ENCODE peak calls at places on chromosomes 6 and 20, in nine cellular contexts. V is K562, H is MM.1S, M is mammary epithelial cell, N is fibroblast of lung, T is PC-3, D is HepG2, R is A673, A is GM23338. E is an unnamed sample.

GRCh38 chr20:32572271-32572968 is 12.7 kb downstream of the NOL4L start:
- DNase-seq in V (no peak), H (no peak), M (no peak), N (no peak), T (no peak), D (no peak), R (no peak), A (no peak), E (no peak)

GRCh38 chr6:160139420-160139851 is 17.8 kb downstream of the SLC22A1 start:
- DNase-seq in V (no peak), H (no peak), M (peak; percentile 72), N (peak; percentile 85), T (peak; percentile 81), D (no peak), R (peak; percentile 11), A (no peak), E (no peak)

GRCh38 chr6:96410467-96410866 is 111.1 kb upstream of the UFL1 start:
- DNase-seq in V (no peak), H (no peak), M (no peak), N (no peak), T (no peak), D (no peak), R (no peak), A (no peak), E (no peak)

GRCh38 chr6:4313044-4313686 is 177.8 kb upstream of the ECI2 start:
- DNase-seq in V (no peak), H (no peak), M (peak; percentile 95), N (peak; percentile 88), T (peak; percentile 98), D (no peak), R (peak; percentile 80), A (peak; percentile 71), E (peak; percentile 95)

GRCh38 chr6:89952696-89953095 is 58.4 kb downstream of the GJA10 start:
- DNase-seq in V (no peak), H (peak; percentile 79), M (peak; percentile 86), N (peak; percentile 45), T (peak; percentile 92), D (no peak), R (no peak), A (no peak), E (no peak)

GRCh38 chr6:88263591-88263990 is 97.4 kb upstream of the CNR1 start:
- DNase-seq in V (no peak), H (no peak), M (no peak), N (no peak), T (no peak), D (no peak), R (no peak), A (peak; percentile 6), E (no peak)

GRCh38 chr6:159535629-159536028 is 157.4 kb downstream of the SOD2 start:
- DNase-seq in V (no peak), H (no peak), M (no peak), N (no peak), T (no peak), D (no peak), R (no peak), A (no peak), E (no peak)

GRCh38 chr6:21900730-21901129 is 307.2 kb downstream of the SOX4 start:
- DNase-seq in V (no peak), H (no peak), M (peak; percentile 66), N (peak; percentile 53), T (peak; percentile 89), D (no peak), R (no peak), A (no peak), E (peak; percentile 57)

GRCh38 chr20:6697228-6697972 is 70.1 kb upstream of the BMP2 start:
- DNase-seq in V (no peak), H (no peak), M (no peak), N (no peak), T (no peak), D (peak; percentile 39), R (no peak), A (no peak), E (no peak)

GRCh38 chr6:169884158-169884557 is 132.7 kb downstream of the ERMARD start:
- DNase-seq in V (no peak), H (no peak), M (no peak), N (no peak), T (no peak), D (no peak), R (no peak), A (no peak), E (no peak)

GRCh38 chr20:52279667-52280180 is 88.1 kb upstream of the ZFP64 start:
- DNase-seq in V (no peak), H (no peak), M (no peak), N (peak; percentile 85), T (no peak), D (no peak), R (peak; percentile 41), A (no peak), E (no peak)

GRCh38 chr20:23367770-23368169 is 5.8 kb downstream of the GZF1 start:
- DNase-seq in V (no peak), H (no peak), M (peak; percentile 67), N (no peak), T (peak; percentile 78), D (no peak), R (no peak), A (no peak), E (no peak)

GRCh38 chr6:29815118-29815750 is 12.4 kb upstream of the HLA-G start:
- DNase-seq in V (peak; percentile 32), H (no peak), M (no peak), N (no peak), T (no peak), D (no peak), R (no peak), A (no peak), E (no peak)

GRCh38 chr6:29814379-29815117 is 13.1 kb upstream of the HLA-G start:
- DNase-seq in V (no peak), H (no peak), M (no peak), N (no peak), T (no peak), D (no peak), R (no peak), A (no peak), E (no peak)

GRCh38 chr6:29813809-29814208 is 13.8 kb upstream of the HLA-G start:
- DNase-seq in V (peak; percentile 55), H (no peak), M (peak; percentile 86), N (no peak), T (peak; percentile 68), D (peak; percentile 17), R (no peak), A (no peak), E (no peak)

GRCh38 chr6:29818892-29819291 is 8.7 kb upstream of the HLA-G start:
- DNase-seq in V (no peak), H (no peak), M (no peak), N (no peak), T (no peak), D (no peak), R (no peak), A (no peak), E (no peak)

DNA sequence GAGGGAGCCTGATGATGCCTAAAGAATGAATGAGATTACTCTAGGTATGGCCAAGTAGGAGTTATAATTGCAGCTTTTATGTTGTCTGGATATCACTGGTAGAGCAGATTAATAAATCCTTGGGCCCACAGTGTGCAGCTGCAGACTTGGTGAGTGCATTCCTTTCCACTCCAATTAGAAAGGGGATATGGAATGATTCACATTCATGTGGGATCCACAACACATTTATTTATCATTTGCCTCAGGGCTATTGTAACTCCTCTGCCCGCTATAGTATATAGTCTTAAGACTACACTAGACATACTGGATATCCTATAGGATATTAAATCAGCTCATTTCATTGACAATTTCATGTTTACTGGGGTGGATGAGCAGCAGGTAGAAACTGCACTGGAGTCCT is 11.6 kb upstream of the HLA-G start:
- DNase-seq in V (no peak), H (no peak), M (peak; percentile 42), N (no peak), T (peak; percentile 17), D (no peak), R (no peak), A (no peak), E (no peak)
- TF ChIP-seq EZH2 in V (no peak), H (no peak), M (no peak), N (no peak), T (no peak), D (no peak), R (no peak), A (no peak), E (no peak)

GRCh38 chr6:29011276-29011734 is 6.2 kb upstream of the ZNF311 start:
- DNase-seq in V (peak; percentile 84), H (peak; percentile 36), M (peak; percentile 53), N (peak; percentile 67), T (peak; percentile 53), D (no peak), R (peak; percentile 70), A (peak; percentile 95), E (peak; percentile 53)
- TF ChIP-seq EZH2 in V (no peak), H (no peak), M (no peak), N (no peak), T (no peak), D (no peak), R (no peak), A (no peak), E (no peak)

GRCh38 chr20:62472020-62472342 is 3.8 kb downstream of the GATA5 start:
- DNase-seq in V (no peak), H (no peak), M (no peak), N (no peak), T (no peak), D (no peak), R (no peak), A (no peak), E (no peak)
- TF ChIP-seq EZH2 in V (no peak), H (no peak), M (no peak), N (no peak), T (no peak), D (no peak), R (no peak), A (no peak), E (no peak)

GRCh38 chr6:32936247-32937152 is 4.3 kb downstream of the HLA-DMB start:
- DNase-seq in V (no peak), H (no peak), M (no peak), N (no peak), T (no peak), D (no peak), R (no peak), A (no peak), E (no peak)

GRCh38 chr6:32933661-32934085 is 7.2 kb downstream of the HLA-DMB start:
- DNase-seq in V (peak; percentile 83), H (peak; percentile 64), M (peak; percentile 40), N (peak; percentile 82), T (peak; percentile 80), D (peak; percentile 67), R (peak; percentile 82), A (peak; percentile 90), E (peak; percentile 76)

GRCh38 chr6:32938494-32938893 is 2.3 kb downstream of the HLA-DMB start:
- DNase-seq in V (no peak), H (no peak), M (no peak), N (no peak), T (no peak), D (no peak), R (no peak), A (no peak), E (no peak)

GRCh38 chr6:32935551-32936246 is 5.1 kb downstream of the HLA-DMB start:
- DNase-seq in V (no peak), H (no peak), M (no peak), N (no peak), T (no peak), D (no peak), R (no peak), A (no peak), E (no peak)

DNA sequence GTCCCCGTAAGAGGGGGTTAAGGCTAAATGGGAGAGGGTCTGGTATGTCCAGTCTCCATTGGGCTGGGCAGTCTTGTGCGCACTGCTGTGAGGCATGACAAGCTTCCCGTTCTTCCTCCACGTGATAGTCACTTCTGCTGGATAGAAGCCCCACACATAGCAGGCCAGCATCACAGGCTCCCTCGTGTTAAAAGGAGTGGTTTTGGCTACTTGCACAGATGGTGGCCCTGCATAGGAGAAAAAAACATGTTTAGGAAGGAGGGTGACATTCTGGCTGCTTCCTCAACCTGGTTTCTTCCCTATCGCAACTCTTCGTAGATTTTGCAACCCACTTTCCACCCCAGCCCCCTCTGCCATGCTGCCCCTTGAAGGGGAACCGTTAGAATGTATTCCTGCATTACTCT is 3.6 kb downstream of the HLA-DMB start:
- DNase-seq in V (no peak), H (no peak), M (no peak), N (no peak), T (no peak), D (no peak), R (no peak), A (no peak), E (no peak)
- TF ChIP-seq EZH2 in V (no peak), H (no peak), M (no peak), N (no peak), T (no peak), D (no peak), R (no peak), A (no peak), E (no peak)

E was measured in endothelial cell of umbilical vein.